ENCODE peak calls at places on chromosomes 13 and 19, in four cellular contexts. J, N, T and I are unnamed samples.
A peak's percentile ranks its signal among the peaks of the same experiment; 100 is the strongest.

GRCh38 chr13:66845393-66845792 is 384.7 kb downstream of the PCDH9 start:
- DNase-seq in J (no peak), N (no peak), T (no peak), I (no peak)

GRCh38 chr19:48644839-48645651 is 942 bp downstream of the CA11 start:
- DNase-seq in J (peak; percentile 24), N (peak; percentile 80), T (no peak), I (peak; percentile 74)

GRCh38 chr19:58559275-58560006 is 1.0 kb upstream of the UBE2M start:
- DNase-seq in J (no peak), N (peak; percentile 94), T (peak; percentile 85), I (peak; percentile 94)

GRCh38 chr13:101346942-101347728 is 69.2 kb downstream of the NALCN start:
- DNase-seq in J (no peak), N (no peak), T (peak; percentile 3), I (no peak)

GRCh38 chr13:50244913-50245574 is 229.8 kb downstream of the KCNRG start:
- DNase-seq in J (peak; percentile 60), N (peak; percentile 50), T (peak; percentile 76), I (peak; percentile 15)

GRCh38 chr13:110323172-110323851 is 16.2 kb downstream of the COL4A2 start:
- DNase-seq in J (no peak), N (no peak), T (peak; percentile 72), I (no peak)

GRCh38 chr13:91946498-91947070 is 548.2 kb downstream of the GPC5 start:
- DNase-seq in J (no peak), N (no peak), T (no peak), I (no peak)

GRCh38 chr19:45506246-45506990 is 861 bp upstream of the VASP start:
- DNase-seq in J (peak; percentile 92), N (peak; percentile 96), T (peak; percentile 70), I (peak; percentile 95)

GRCh38 chr19:51246153-51246552 is 4.7 kb upstream of the SIGLECL1 start:
- DNase-seq in J (no peak), N (no peak), T (no peak), I (no peak)

GRCh38 chr13:21531475-21531874 is 72.4 kb upstream of the ZDHHC20 start:
- DNase-seq in J (no peak), N (no peak), T (no peak), I (no peak)

GRCh38 chr13:33090755-33091454 is 74.7 kb downstream of the KL start:
- DNase-seq in J (no peak), N (no peak), T (no peak), I (no peak)

GRCh38 chr19:50838239-50838638 is 4.9 kb upstream of the KLK15 start:
- DNase-seq in J (no peak), N (no peak), T (no peak), I (peak; percentile 28)